ENCODE peak calls at places on chromosome 18, in eight cellular contexts. C, D, K, J, E, N, P and Y are unnamed samples.

GRCh38 chr18:37243756-37244155 is 321.8 kb downstream of the CELF4 start:
- DNase-seq in C (peak), D (no peak), K (no peak), J (no peak), E (no peak), N (no peak), P (no peak), Y (no peak)

GRCh38 chr18:79552696-79553095 is 126.9 kb upstream of the CTDP1 start:
- DNase-seq in C (no peak), D (no peak), K (no peak), J (no peak), E (peak), N (no peak), P (no peak), Y (peak)

GRCh38 chr18:49168970-49169619 is 218.3 kb upstream of the SMAD7 start:
- DNase-seq in C (no peak), D (no peak), K (no peak), J (no peak), E (no peak), N (no peak), P (no peak), Y (no peak)

GRCh38 chr18:58112174-58112573 is 68.1 kb downstream of the NEDD4L start:
- DNase-seq in C (no peak), D (no peak), K (no peak), J (no peak), E (no peak), N (no peak), P (no peak), Y (no peak)

GRCh38 chr18:1261054-1261453 is 356.4 kb downstream of the ADCYAP1 start:
- DNase-seq in C (no peak), D (no peak), K (no peak), J (no peak), E (no peak), N (no peak), P (no peak), Y (no peak)

GRCh38 chr18:40980171-40980570 is 974.9 kb upstream of the PIK3C3 start:
- DNase-seq in C (no peak), D (no peak), K (no peak), J (no peak), E (no peak), N (no peak), P (no peak), Y (no peak)

GRCh38 chr18:25089470-25089869 is 262.5 kb downstream of the ZNF521 start:
- DNase-seq in C (no peak), D (no peak), K (no peak), J (no peak), E (no peak), N (no peak), P (no peak), Y (no peak)

GRCh38 chr18:1840878-1841277 is 730.4 kb downstream of the METTL4 start:
- DNase-seq in C (no peak), D (no peak), K (no peak), J (no peak), E (no peak), N (no peak), P (no peak), Y (no peak)

GRCh38 chr18:58579561-58580047 is 49.3 kb downstream of the ALPK2 start:
- DNase-seq in C (no peak), D (peak), K (no peak), J (no peak), E (no peak), N (peak), P (no peak), Y (no peak)

GRCh38 chr18:23635283-23636040 is 27.2 kb downstream of the ANKRD29 start:
- DNase-seq in C (no peak), D (no peak), K (no peak), J (no peak), E (no peak), N (peak), P (no peak), Y (no peak)

GRCh38 chr18:62862451-62862850 is 147.1 kb downstream of the PHLPP1 start:
- DNase-seq in C (no peak), D (peak), K (no peak), J (no peak), E (no peak), N (no peak), P (no peak), Y (no peak)

GRCh38 chr18:72325307-72325706 is 218.8 kb downstream of the CBLN2 start:
- DNase-seq in C (no peak), D (no peak), K (no peak), J (no peak), E (no peak), N (no peak), P (no peak), Y (no peak)

GRCh38 chr18:75244336-75244735 is 33.7 kb downstream of the TSHZ1 start:
- DNase-seq in C (no peak), D (no peak), K (no peak), J (peak), E (no peak), N (no peak), P (peak), Y (no peak)

GRCh38 chr18:58314284-58314683 is 270.3 kb downstream of the NEDD4L start:
- DNase-seq in C (no peak), D (peak), K (no peak), J (peak), E (no peak), N (peak), P (no peak), Y (peak)

GRCh38 chr18:26575865-26576217 is 27.5 kb upstream of the KCTD1 start:
- DNase-seq in C (no peak), D (no peak), K (no peak), J (no peak), E (no peak), N (no peak), P (no peak), Y (no peak)

GRCh38 chr18:269480-270090 is 1.7 kb upstream of the THOC1 start:
- DNase-seq in C (no peak), D (no peak), K (no peak), J (no peak), E (no peak), N (no peak), P (no peak), Y (no peak)

GRCh38 chr18:36467614-36468013 is 170.1 kb downstream of the FHOD3 start:
- DNase-seq in C (no peak), D (no peak), K (no peak), J (no peak), E (no peak), N (no peak), P (no peak), Y (no peak)

GRCh38 chr18:56869189-56869777 is 218.1 kb downstream of the WDR7 start:
- DNase-seq in C (no peak), D (peak), K (no peak), J (no peak), E (no peak), N (peak), P (peak), Y (no peak)

GRCh38 chr18:68797901-68798300 is at the start of gene CCDC102B:
- DNase-seq in C (no peak), D (peak), K (no peak), J (no peak), E (no peak), N (peak), P (no peak), Y (no peak)

GRCh38 chr18:22174341-22175148 is 5.2 kb downstream of the GATA6 start:
- DNase-seq in C (no peak), D (no peak), K (no peak), J (no peak), E (no peak), N (no peak), P (no peak), Y (no peak)

GRCh38 chr18:20971886-20972267 is 139.7 kb downstream of the ROCK1 start:
- DNase-seq in C (no peak), D (peak), K (no peak), J (no peak), E (no peak), N (peak), P (peak), Y (no peak)

GRCh38 chr18:74351354-74351753 is 35.7 kb downstream of the C18orf63 start:
- DNase-seq in C (no peak), D (peak), K (no peak), J (no peak), E (no peak), N (peak), P (no peak), Y (peak)

GRCh38 chr18:13627639-13628038 is 98.7 kb downstream of the FAM210A start:
- DNase-seq in C (no peak), D (no peak), K (no peak), J (no peak), E (no peak), N (no peak), P (no peak), Y (no peak)

GRCh38 chr18:42807852-42808251 is 307.6 kb downstream of the RIT2 start:
- DNase-seq in C (no peak), D (no peak), K (no peak), J (no peak), E (no peak), N (no peak), P (no peak), Y (no peak)

GRCh38 chr18:49368876-49369440 is 91.5 kb downstream of the DYM start:
- DNase-seq in C (no peak), D (no peak), K (no peak), J (peak), E (no peak), N (no peak), P (no peak), Y (no peak)

GRCh38 chr18:74869904-74870863 is 272.5 kb downstream of the ZNF407 start:
- DNase-seq in C (no peak), D (peak), K (no peak), J (no peak), E (no peak), N (no peak), P (no peak), Y (no peak)

GRCh38 chr18:45540146-45540545 is 75.1 kb upstream of the SLC14A2 start:
- DNase-seq in C (peak), D (no peak), K (no peak), J (no peak), E (no peak), N (no peak), P (no peak), Y (no peak)

GRCh38 chr18:79584491-79585394 is 94.9 kb upstream of the CTDP1 start:
- DNase-seq in C (no peak), D (no peak), K (no peak), J (peak), E (peak), N (no peak), P (no peak), Y (peak)

GRCh38 chr18:45413180-45413836 is 202.0 kb upstream of the SLC14A2 start:
- DNase-seq in C (no peak), D (no peak), K (no peak), J (no peak), E (no peak), N (no peak), P (no peak), Y (no peak)

GRCh38 chr18:59140287-59140885 is 702 bp downstream of the SEC11C start:
- DNase-seq in C (peak), D (peak), K (no peak), J (no peak), E (no peak), N (peak), P (no peak), Y (no peak)

GRCh38 chr18:49225160-49225559 is 235.3 kb downstream of the DYM start:
- DNase-seq in C (no peak), D (no peak), K (no peak), J (no peak), E (no peak), N (no peak), P (no peak), Y (no peak)

GRCh38 chr18:77250926-77251729 is 1.5 kb downstream of the GALR1 start:
- DNase-seq in C (no peak), D (no peak), K (no peak), J (no peak), E (no peak), N (no peak), P (no peak), Y (no peak)

GRCh38 chr18:63266888-63267790 is 52.4 kb downstream of the BCL2 start:
- DNase-seq in C (no peak), D (no peak), K (no peak), J (no peak), E (no peak), N (no peak), P (no peak), Y (no peak)

GRCh38 chr18:26804474-26804873 is 61.0 kb downstream of the AQP4 start:
- DNase-seq in C (no peak), D (no peak), K (no peak), J (peak), E (no peak), N (no peak), P (no peak), Y (no peak)